ENCODE peak calls at places on chromosomes 6 and 20, in eight cellular contexts. N, I, Q, J, R, Z, H and W are unnamed samples.
A peak's percentile ranks its signal among the peaks of the same experiment; 100 is the strongest.

GRCh38 chr6:36977470-36977941 is 8.5 kb downstream of the MTCH1 start:
- DNase-seq in J (no peak), I (no peak), H (peak; percentile 61), Q (peak; percentile 62), Z (peak; percentile 71), N (no peak), R (no peak), W (no peak)

GRCh38 chr6:151240861-151241642 is 1.3 kb downstream of the AKAP12 start:
- DNase-seq in Q (peak; percentile 70), Z (peak; percentile 71), J (peak; percentile 27), I (peak; percentile 28), N (peak; percentile 73), H (peak; percentile 56), R (peak; percentile 74), W (peak; percentile 37)

GRCh38 chr20:4091332-4092135 is 76.2 kb upstream of the RNF24 start:
- DNase-seq in N (peak; percentile 61), J (peak; percentile 78), R (peak; percentile 89), Z (peak; percentile 90), Q (peak; percentile 83), I (peak; percentile 66), H (peak; percentile 83), W (peak; percentile 46)

GRCh38 chr6:133130863-133131262 is 110.3 kb upstream of the EYA4 start:
- DNase-seq in J (peak; percentile 79), Z (no peak), H (no peak), N (peak; percentile 92), Q (peak; percentile 64), I (no peak), R (peak; percentile 69), W (no peak)

GRCh38 chr20:32336918-32337347 is 21.2 kb upstream of the ASXL1 start:
- DNase-seq in N (no peak), H (no peak), J (no peak), I (no peak), Q (no peak), Z (peak; percentile 75), R (no peak), W (no peak)

GRCh38 chr6:159691133-159691962 is 1.7 kb downstream of the SOD2 start:
- DNase-seq in Z (peak; percentile 52), J (no peak), Q (no peak), H (no peak), R (no peak), N (no peak), I (no peak), W (no peak)

GRCh38 chr6:108380876-108381275 is 86.0 kb downstream of the AFG1L start:
- DNase-seq in I (no peak), R (no peak), Z (no peak), J (no peak), Q (no peak), N (no peak), H (no peak), W (no peak)

GRCh38 chr20:8153281-8153908 is 21.3 kb downstream of the PLCB1 start:
- DNase-seq in I (no peak), Q (no peak), J (no peak), Z (no peak), N (no peak), R (no peak), H (no peak), W (no peak)

GRCh38 chr6:7742214-7742613 is 16.3 kb downstream of the BMP6 start:
- DNase-seq in R (no peak), I (no peak), N (no peak), J (no peak), H (no peak), Q (no peak), Z (no peak), W (no peak)

GRCh38 chr6:170374571-170375444 is 68.2 kb downstream of the FAM120B start:
- DNase-seq in Q (no peak), H (no peak), J (no peak), N (no peak), I (no peak), Z (no peak), R (no peak), W (no peak)

GRCh38 chr6:113750148-113750547 is 107.0 kb upstream of the MARCKS start:
- DNase-seq in Q (no peak), J (no peak), H (no peak), N (no peak), R (no peak), I (no peak), Z (no peak), W (no peak)

GRCh38 chr6:30411515-30412207 is 66.7 kb downstream of the RPP21 start:
- DNase-seq in Q (peak; percentile 76), Z (peak; percentile 85), R (no peak), J (peak; percentile 64), H (peak; percentile 88), N (peak; percentile 59), I (peak; percentile 65), W (no peak)

GRCh38 chr6:54262956-54263355 is 45.3 kb upstream of the TINAG start:
- DNase-seq in J (no peak), Q (no peak), H (no peak), N (no peak), Z (no peak), R (no peak), I (no peak), W (no peak)

GRCh38 chr6:86629123-86629522 is 308.2 kb upstream of the HTR1E start:
- DNase-seq in R (no peak), H (no peak), I (no peak), Q (no peak), J (no peak), Z (peak; percentile 9), N (no peak), W (no peak)
- H3K4me1 ChIP-seq in R (no peaks in the 10 kb centered on the region), H (no peaks in the 10 kb centered on the region), I (no peaks in the 10 kb centered on the region), Q (no peaks in the 10 kb centered on the region), J (no peaks in the 10 kb centered on the region), Z (no peaks in the 10 kb centered on the region), N (no peaks in the 10 kb centered on the region), W (no peaks in the 10 kb centered on the region)

GRCh38 chr6:158409451-158409850 is 97.2 kb downstream of the TULP4 start:
- DNase-seq in R (no peak), N (no peak), J (no peak), I (no peak), Z (no peak), Q (no peak), H (no peak), W (no peak)
- H3K27ac ChIP-seq in R (no peak overlapping the region), N (no peak overlapping the region), J (no peak overlapping the region), I (peak overlapping the region; percentile 31), Z (no peak overlapping the region), Q (peak overlapping the region; percentile 65), H (no peak overlapping the region), W (no peak overlapping the region)

GRCh38 chr6:125304970-125305369 is 3.2 kb upstream of the HDDC2 start:
- DNase-seq in N (no peak), Z (peak; percentile 10), Q (no peak), R (no peak), I (no peak), J (no peak), H (no peak), W (no peak)
- TF ChIP-seq CTCF in N (no peak), Z (no peak), Q (no peak), R (no peak), I (no peak), J (no peak), H (peak; percentile 13), W (no peak)

GRCh38 chr6:148239777-148240462 is 102.7 kb upstream of the SASH1 start:
- DNase-seq in I (no peak), N (no peak), Q (no peak), J (no peak), R (no peak), Z (no peak), H (no peak), W (no peak)

GRCh38 chr6:148239215-148239614 is 103.4 kb upstream of the SASH1 start:
- DNase-seq in H (no peak), Z (no peak), Q (no peak), I (peak; percentile 18), R (no peak), J (no peak), N (no peak), W (no peak)

GRCh38 chr6:148240866-148241477 is 101.7 kb upstream of the SASH1 start:
- DNase-seq in I (no peak), J (no peak), N (no peak), Z (no peak), H (no peak), Q (no peak), R (no peak), W (no peak)

GRCh38 chr6:148240463-148240845 is 102.2 kb upstream of the SASH1 start:
- DNase-seq in I (no peak), J (no peak), N (no peak), H (no peak), R (no peak), Q (no peak), Z (no peak), W (no peak)

GRCh38 chr6:148238713-148239112 is 103.9 kb upstream of the SASH1 start:
- DNase-seq in Q (no peak), R (no peak), Z (no peak), H (no peak), N (no peak), J (no peak), I (no peak), W (no peak)
- H3K4me1 ChIP-seq in Q (peaks cover 3% of the 10 kb centered on the region), R (no peaks in the 10 kb centered on the region), Z (peaks cover 18% of the 10 kb centered on the region), H (no peaks in the 10 kb centered on the region), N (peaks cover 36% of the 10 kb centered on the region), J (no peaks in the 10 kb centered on the region), I (peaks cover 28% of the 10 kb centered on the region), W (peaks cover 34% of the 10 kb centered on the region)

GRCh38 chr6:82062219-82062618 is 185.3 kb downstream of the IBTK start:
- DNase-seq in I (no peak), R (no peak), Z (no peak), J (no peak), H (no peak), N (no peak), Q (no peak), W (no peak)
- H3K27ac ChIP-seq in I (no peak overlapping the region), R (no peak overlapping the region), Z (no peak overlapping the region), J (no peak overlapping the region), H (no peak overlapping the region), N (no peak overlapping the region), Q (no peak overlapping the region), W (no peak overlapping the region)

GRCh38 chr6:12967686-12968085 is 251.1 kb downstream of the PHACTR1 start:
- DNase-seq in J (no peak), R (no peak), I (no peak), Z (no peak), N (no peak), Q (no peak), H (no peak), W (no peak)
- TF ChIP-seq CTCF in J (no peak), R (no peak), I (no peak), Z (no peak), N (no peak), Q (no peak), H (no peak), W (no peak)

GRCh38 chr6:18390476-18390875 is 3.3 kb downstream of the RNF144B start:
- DNase-seq in J (no peak), I (no peak), N (no peak), H (no peak), R (no peak), Q (no peak), Z (no peak), W (no peak)
- H3K4me1 ChIP-seq in J (no peaks in the 10 kb centered on the region), I (peaks cover 23% of the 10 kb centered on the region), N (peaks cover 50% of the 10 kb centered on the region), H (peaks cover 9% of the 10 kb centered on the region), R (peaks cover 79% of the 10 kb centered on the region), Q (peaks cover 38% of the 10 kb centered on the region), Z (peaks cover 56% of the 10 kb centered on the region), W (peaks cover 28% of the 10 kb centered on the region)

GRCh38 chr6:25511386-25511785 is 140.6 kb upstream of the SCGN start:
- DNase-seq in H (no peak), Q (no peak), N (no peak), I (no peak), R (no peak), Z (no peak), J (no peak), W (no peak)
- H3K27ac ChIP-seq in H (no peak overlapping the region), Q (no peak overlapping the region), N (no peak overlapping the region), I (no peak overlapping the region), R (no peak overlapping the region), Z (no peak overlapping the region), J (no peak overlapping the region), W (no peak overlapping the region)